ENCODE peak calls at places on chromosomes 1 and 21, in nine cellular contexts. One of them, this sample, is unnamed.
A peak's percentile ranks its signal among the peaks of the same experiment; 100 is the strongest.

GRCh38 chr1:248631354-248632041 is 3.4 kb downstream of the OR2T11 start:
- DNase-seq in osteocyte: no peak
- DNase-seq in K562: no peak
- DNase-seq in omental fat pad: no peak
- DNase-seq in activated CD8-positive, alpha-beta T cell treated with anti-CD3 and anti-CD28 coated beads for 36 hours: no peak
- DNase-seq in RWPE1: peak; percentile 6
- DNase-seq in H1: no peak
- DNase-seq in HFFc6: no peak
- DNase-seq in Peyer's patch: no peak
- DNase-seq in this sample: no peak

GRCh38 chr1:227771326-227771725 is 36.1 kb downstream of the SNAP47 start:
- DNase-seq in osteocyte: no peak
- DNase-seq in K562: no peak
- DNase-seq in omental fat pad: no peak
- DNase-seq in activated CD8-positive, alpha-beta T cell treated with anti-CD3 and anti-CD28 coated beads for 36 hours: no peak
- DNase-seq in RWPE1: no peak
- DNase-seq in H1: no peak
- DNase-seq in HFFc6: no peak
- DNase-seq in Peyer's patch: no peak
- DNase-seq in this sample: no peak

GRCh38 chr1:210294991-210295773 is 33.5 kb upstream of the HHAT start:
- DNase-seq in osteocyte: peak; percentile 90
- DNase-seq in K562: no peak
- DNase-seq in omental fat pad: no peak
- DNase-seq in activated CD8-positive, alpha-beta T cell treated with anti-CD3 and anti-CD28 coated beads for 36 hours: no peak
- DNase-seq in RWPE1: no peak
- DNase-seq in H1: no peak
- DNase-seq in HFFc6: peak; percentile 73
- DNase-seq in Peyer's patch: no peak
- DNase-seq in this sample: no peak

GRCh38 chr1:13825033-13825432 is 125.0 kb downstream of the PRDM2 start:
- DNase-seq in osteocyte: peak; percentile 13
- DNase-seq in K562: no peak
- DNase-seq in omental fat pad: no peak
- DNase-seq in activated CD8-positive, alpha-beta T cell treated with anti-CD3 and anti-CD28 coated beads for 36 hours: no peak
- DNase-seq in RWPE1: no peak
- DNase-seq in H1: no peak
- DNase-seq in HFFc6: no peak
- DNase-seq in Peyer's patch: no peak
- DNase-seq in this sample: no peak

GRCh38 chr1:36885537-36886441 is 148.5 kb downstream of the GRIK3 start:
- DNase-seq in osteocyte: peak; percentile 56
- DNase-seq in K562: no peak
- DNase-seq in omental fat pad: no peak
- DNase-seq in activated CD8-positive, alpha-beta T cell treated with anti-CD3 and anti-CD28 coated beads for 36 hours: no peak
- DNase-seq in RWPE1: no peak
- DNase-seq in H1: peak; percentile 38
- DNase-seq in HFFc6: no peak
- DNase-seq in Peyer's patch: no peak
- DNase-seq in this sample: peak; percentile 1

GRCh38 chr1:183685112-183685713 is 32.1 kb upstream of the APOBEC4 start:
- DNase-seq in osteocyte: no peak
- DNase-seq in K562: peak; percentile 81
- DNase-seq in omental fat pad: no peak
- DNase-seq in activated CD8-positive, alpha-beta T cell treated with anti-CD3 and anti-CD28 coated beads for 36 hours: peak; percentile 45
- DNase-seq in RWPE1: peak; percentile 79
- DNase-seq in H1: no peak
- DNase-seq in HFFc6: peak; percentile 46
- DNase-seq in Peyer's patch: peak; percentile 20
- DNase-seq in this sample: no peak

GRCh38 chr1:225660544-225660946 is 7.6 kb upstream of the ENAH start:
- DNase-seq in osteocyte: no peak
- DNase-seq in K562: no peak
- DNase-seq in omental fat pad: no peak
- DNase-seq in activated CD8-positive, alpha-beta T cell treated with anti-CD3 and anti-CD28 coated beads for 36 hours: no peak
- DNase-seq in RWPE1: no peak
- DNase-seq in H1: no peak
- DNase-seq in HFFc6: no peak
- DNase-seq in Peyer's patch: no peak
- DNase-seq in this sample: no peak

GRCh38 chr1:99475991-99476532 is 169.9 kb upstream of the PALMD start:
- DNase-seq in osteocyte: no peak
- DNase-seq in K562: no peak
- DNase-seq in omental fat pad: no peak
- DNase-seq in activated CD8-positive, alpha-beta T cell treated with anti-CD3 and anti-CD28 coated beads for 36 hours: no peak
- DNase-seq in RWPE1: no peak
- DNase-seq in H1: no peak
- DNase-seq in HFFc6: no peak
- DNase-seq in Peyer's patch: no peak
- DNase-seq in this sample: no peak

GRCh38 chr1:246351726-246352125 is 155.4 kb downstream of the SMYD3 start:
- DNase-seq in osteocyte: no peak
- DNase-seq in K562: no peak
- DNase-seq in omental fat pad: no peak
- DNase-seq in activated CD8-positive, alpha-beta T cell treated with anti-CD3 and anti-CD28 coated beads for 36 hours: no peak
- DNase-seq in RWPE1: no peak
- DNase-seq in H1: no peak
- DNase-seq in HFFc6: no peak
- DNase-seq in Peyer's patch: no peak
- DNase-seq in this sample: no peak

GRCh38 chr21:38833122-38833521 is 27.4 kb downstream of the ETS2 start:
- DNase-seq in osteocyte: peak; percentile 42
- DNase-seq in K562: no peak
- DNase-seq in omental fat pad: no peak
- DNase-seq in activated CD8-positive, alpha-beta T cell treated with anti-CD3 and anti-CD28 coated beads for 36 hours: no peak
- DNase-seq in RWPE1: no peak
- DNase-seq in H1: peak; percentile 43
- DNase-seq in HFFc6: no peak
- DNase-seq in Peyer's patch: no peak
- DNase-seq in this sample: no peak

GRCh38 chr1:15948600-15949452 is 27.1 kb downstream of the ZBTB17 start:
- DNase-seq in osteocyte: no peak
- DNase-seq in K562: peak; percentile 63
- DNase-seq in omental fat pad: peak; percentile 84
- DNase-seq in activated CD8-positive, alpha-beta T cell treated with anti-CD3 and anti-CD28 coated beads for 36 hours: peak; percentile 81
- DNase-seq in RWPE1: peak; percentile 81
- DNase-seq in H1: no peak
- DNase-seq in HFFc6: peak; percentile 93
- DNase-seq in Peyer's patch: peak; percentile 47
- DNase-seq in this sample: no peak

GRCh38 chr1:210598135-210598652 is 269.5 kb downstream of the HHAT start:
- DNase-seq in osteocyte: no peak
- DNase-seq in K562: no peak
- DNase-seq in omental fat pad: no peak
- DNase-seq in activated CD8-positive, alpha-beta T cell treated with anti-CD3 and anti-CD28 coated beads for 36 hours: no peak
- DNase-seq in RWPE1: peak; percentile 55
- DNase-seq in H1: no peak
- DNase-seq in HFFc6: peak; percentile 99
- DNase-seq in Peyer's patch: no peak
- DNase-seq in this sample: no peak

GRCh38 chr1:172095831-172096230 is 254.5 kb downstream of the DNM3 start:
- DNase-seq in osteocyte: no peak
- DNase-seq in K562: no peak
- DNase-seq in omental fat pad: no peak
- DNase-seq in activated CD8-positive, alpha-beta T cell treated with anti-CD3 and anti-CD28 coated beads for 36 hours: no peak
- DNase-seq in RWPE1: no peak
- DNase-seq in H1: no peak
- DNase-seq in HFFc6: no peak
- DNase-seq in Peyer's patch: no peak
- DNase-seq in this sample: no peak

GRCh38 chr1:172090511-172090817 is 249.2 kb downstream of the DNM3 start:
- DNase-seq in osteocyte: no peak
- DNase-seq in K562: no peak
- DNase-seq in omental fat pad: no peak
- DNase-seq in activated CD8-positive, alpha-beta T cell treated with anti-CD3 and anti-CD28 coated beads for 36 hours: no peak
- DNase-seq in RWPE1: no peak
- DNase-seq in H1: no peak
- DNase-seq in HFFc6: no peak
- DNase-seq in Peyer's patch: no peak
- DNase-seq in this sample: no peak

GRCh38 chr1:172085372-172085771 is 244.1 kb downstream of the DNM3 start:
- DNase-seq in osteocyte: no peak
- DNase-seq in K562: no peak
- DNase-seq in omental fat pad: no peak
- DNase-seq in activated CD8-positive, alpha-beta T cell treated with anti-CD3 and anti-CD28 coated beads for 36 hours: no peak
- DNase-seq in RWPE1: no peak
- DNase-seq in H1: no peak
- DNase-seq in HFFc6: no peak
- DNase-seq in Peyer's patch: no peak
- DNase-seq in this sample: no peak

GRCh38 chr1:172086137-172086536 is 244.8 kb downstream of the DNM3 start:
- DNase-seq in osteocyte: no peak
- DNase-seq in K562: no peak
- DNase-seq in omental fat pad: no peak
- DNase-seq in activated CD8-positive, alpha-beta T cell treated with anti-CD3 and anti-CD28 coated beads for 36 hours: no peak
- DNase-seq in RWPE1: no peak
- DNase-seq in H1: no peak
- DNase-seq in HFFc6: no peak
- DNase-seq in Peyer's patch: no peak
- DNase-seq in this sample: no peak

GRCh38 chr1:172089768-172090510 is 248.6 kb downstream of the DNM3 start:
- DNase-seq in osteocyte: no peak
- DNase-seq in K562: no peak
- DNase-seq in omental fat pad: no peak
- DNase-seq in activated CD8-positive, alpha-beta T cell treated with anti-CD3 and anti-CD28 coated beads for 36 hours: peak; percentile 82
- DNase-seq in RWPE1: peak; percentile 36
- DNase-seq in H1: peak; percentile 61
- DNase-seq in HFFc6: no peak
- DNase-seq in Peyer's patch: peak; percentile 58
- DNase-seq in this sample: no peak
- TF ChIP-seq CTCF in osteocyte: peak; percentile 60
- TF ChIP-seq CTCF in K562: peak; percentile 23
- TF ChIP-seq CTCF in omental fat pad: no peak
- TF ChIP-seq CTCF in activated CD8-positive, alpha-beta T cell treated with anti-CD3 and anti-CD28 coated beads for 36 hours: peak; percentile 83
- TF ChIP-seq CTCF in RWPE1: peak; percentile 41
- TF ChIP-seq CTCF in H1: peak; percentile 93
- TF ChIP-seq CTCF in HFFc6: peak; percentile 78
- TF ChIP-seq CTCF in Peyer's patch: peak; percentile 9
- TF ChIP-seq CTCF in this sample: peak; percentile 54

GRCh38 chr1:234270103-234270502 is 103.2 kb upstream of the COA6 start:
- DNase-seq in osteocyte: no peak
- DNase-seq in K562: no peak
- DNase-seq in omental fat pad: no peak
- DNase-seq in activated CD8-positive, alpha-beta T cell treated with anti-CD3 and anti-CD28 coated beads for 36 hours: no peak
- DNase-seq in RWPE1: no peak
- DNase-seq in H1: no peak
- DNase-seq in HFFc6: no peak
- DNase-seq in Peyer's patch: no peak
- DNase-seq in this sample: no peak
- TF ChIP-seq CTCF in osteocyte: no peak
- TF ChIP-seq CTCF in K562: no peak
- TF ChIP-seq CTCF in omental fat pad: no peak
- TF ChIP-seq CTCF in activated CD8-positive, alpha-beta T cell treated with anti-CD3 and anti-CD28 coated beads for 36 hours: no peak
- TF ChIP-seq CTCF in RWPE1: no peak
- TF ChIP-seq CTCF in H1: no peak
- TF ChIP-seq CTCF in HFFc6: no peak
- TF ChIP-seq CTCF in Peyer's patch: no peak
- TF ChIP-seq CTCF in this sample: no peak

GRCh38 chr1:34863501-34863900 is 4.0 kb upstream of the SMIM12 start:
- DNase-seq in osteocyte: no peak
- DNase-seq in K562: no peak
- DNase-seq in omental fat pad: no peak
- DNase-seq in activated CD8-positive, alpha-beta T cell treated with anti-CD3 and anti-CD28 coated beads for 36 hours: peak; percentile 48
- DNase-seq in RWPE1: no peak
- DNase-seq in H1: no peak
- DNase-seq in HFFc6: no peak
- DNase-seq in Peyer's patch: no peak
- DNase-seq in this sample: no peak

GRCh38 chr1:34859442-34860200 is at the start of gene SMIM12:
- DNase-seq in osteocyte: peak; percentile 96
- DNase-seq in K562: peak; percentile 99
- DNase-seq in omental fat pad: peak; percentile 80
- DNase-seq in activated CD8-positive, alpha-beta T cell treated with anti-CD3 and anti-CD28 coated beads for 36 hours: peak; percentile 96
- DNase-seq in RWPE1: peak; percentile 97
- DNase-seq in H1: peak; percentile 88
- DNase-seq in HFFc6: peak; percentile 93
- DNase-seq in Peyer's patch: peak; percentile 93
- DNase-seq in this sample: peak; percentile 87

GRCh38 chr1:34856697-34857096 is 2.9 kb downstream of the SMIM12 start:
- DNase-seq in osteocyte: no peak
- DNase-seq in K562: no peak
- DNase-seq in omental fat pad: no peak
- DNase-seq in activated CD8-positive, alpha-beta T cell treated with anti-CD3 and anti-CD28 coated beads for 36 hours: no peak
- DNase-seq in RWPE1: no peak
- DNase-seq in H1: no peak
- DNase-seq in HFFc6: no peak
- DNase-seq in Peyer's patch: no peak
- DNase-seq in this sample: no peak

GRCh38 chr1:34864759-34865158 is 5.2 kb upstream of the SMIM12 start:
- DNase-seq in osteocyte: no peak
- DNase-seq in K562: peak; percentile 42
- DNase-seq in omental fat pad: no peak
- DNase-seq in activated CD8-positive, alpha-beta T cell treated with anti-CD3 and anti-CD28 coated beads for 36 hours: no peak
- DNase-seq in RWPE1: no peak
- DNase-seq in H1: no peak
- DNase-seq in HFFc6: no peak
- DNase-seq in Peyer's patch: no peak
- DNase-seq in this sample: no peak

GRCh38 chr1:34858901-34859441 is 578 bp downstream of the SMIM12 start:
- DNase-seq in osteocyte: no peak
- DNase-seq in K562: peak; percentile 37
- DNase-seq in omental fat pad: no peak
- DNase-seq in activated CD8-positive, alpha-beta T cell treated with anti-CD3 and anti-CD28 coated beads for 36 hours: peak; percentile 70
- DNase-seq in RWPE1: peak; percentile 52
- DNase-seq in H1: no peak
- DNase-seq in HFFc6: peak; percentile 48
- DNase-seq in Peyer's patch: no peak
- DNase-seq in this sample: peak; percentile 29
- TF ChIP-seq CTCF in osteocyte: no peak
- TF ChIP-seq CTCF in K562: no peak
- TF ChIP-seq CTCF in omental fat pad: no peak
- TF ChIP-seq CTCF in activated CD8-positive, alpha-beta T cell treated with anti-CD3 and anti-CD28 coated beads for 36 hours: no peak
- TF ChIP-seq CTCF in RWPE1: no peak
- TF ChIP-seq CTCF in H1: no peak
- TF ChIP-seq CTCF in HFFc6: no peak
- TF ChIP-seq CTCF in Peyer's patch: no peak
- TF ChIP-seq CTCF in this sample: no peak

DNA sequence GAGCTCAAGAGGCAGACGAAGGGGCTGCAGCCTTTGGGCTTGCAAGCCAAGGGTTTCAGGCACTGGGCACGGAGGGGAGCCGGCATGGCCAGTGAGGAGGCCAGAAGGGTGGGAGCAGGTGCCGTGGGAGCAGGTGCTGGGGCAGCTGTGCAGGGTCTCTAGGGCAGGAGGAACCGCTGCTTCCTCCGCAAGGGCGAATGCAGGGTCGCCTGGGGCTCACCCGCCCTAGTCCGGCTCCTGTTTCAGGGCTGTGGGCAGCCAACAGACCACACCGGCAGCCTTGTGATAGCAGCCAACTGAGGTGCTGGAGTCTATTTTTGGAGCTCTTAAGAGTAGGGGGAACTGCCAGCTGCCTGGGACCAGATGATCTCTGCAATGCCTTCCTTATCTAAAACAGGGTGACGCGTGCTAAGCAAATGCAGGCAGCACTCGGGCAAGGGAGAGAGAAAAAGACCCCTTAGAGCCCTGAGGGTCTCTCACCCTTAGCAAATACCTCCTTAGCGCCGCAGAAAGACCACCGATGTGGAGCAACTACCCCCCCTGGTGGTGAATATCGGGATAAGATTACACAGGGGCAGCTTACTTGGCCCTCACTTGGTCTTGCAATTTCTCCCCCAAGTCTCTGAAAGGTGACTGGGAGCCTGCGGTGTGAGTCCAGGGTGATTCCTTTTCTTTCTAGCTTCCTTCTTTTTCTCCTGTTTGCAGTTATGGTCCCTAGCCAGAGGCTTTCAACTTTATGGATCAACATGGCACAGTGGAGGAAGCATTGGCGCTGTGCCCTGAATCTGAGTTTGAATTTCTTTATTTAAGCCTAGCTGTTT is 20.7 kb upstream of the MAPKAPK2 start:
- DNase-seq in osteocyte: peak; percentile 87
- DNase-seq in K562: peak; percentile 84
- DNase-seq in omental fat pad: peak; percentile 73
- DNase-seq in activated CD8-positive, alpha-beta T cell treated with anti-CD3 and anti-CD28 coated beads for 36 hours: peak; percentile 84
- DNase-seq in RWPE1: peak; percentile 83
- DNase-seq in H1: peak; percentile 92
- DNase-seq in HFFc6: no peak
- DNase-seq in Peyer's patch: peak; percentile 60
- DNase-seq in this sample: peak; percentile 59
- TF ChIP-seq CTCF in osteocyte: peak; percentile 90
- TF ChIP-seq CTCF in K562: peak; percentile 96
- TF ChIP-seq CTCF in omental fat pad: no peak
- TF ChIP-seq CTCF in activated CD8-positive, alpha-beta T cell treated with anti-CD3 and anti-CD28 coated beads for 36 hours: peak; percentile 92
- TF ChIP-seq CTCF in RWPE1: peak; percentile 81
- TF ChIP-seq CTCF in H1: peak; percentile 87
- TF ChIP-seq CTCF in HFFc6: peak; percentile 97
- TF ChIP-seq CTCF in Peyer's patch: peak; percentile 88
- TF ChIP-seq CTCF in this sample: peak; percentile 94